ENCODE peak calls at places on chromosomes 5 and 9, in eight cellular contexts. C is CD8-positive, alpha-beta memory T cell; X is H9; D is endothelial cell of umbilical vein; P is H1; T is substantia nigra; I is heart right ventricle; U is astrocyte. H is an unnamed sample.

GRCh38 chr5:69050214-69050613 is 43.6 kb upstream of the SLC30A5 start:
- DNase-seq in C (no peak), X (no peak), D (no peak), P (no peak), T (no peak), I (no peak), U (no peak), H (no peak)

GRCh38 chr5:107917983-107918382 is 247.2 kb upstream of the EFNA5 start:
- DNase-seq in C (no peak), X (no peak), D (no peak), P (no peak), T (no peak), I (no peak), U (peak; percentile 3), H (no peak)

GRCh38 chr5:148910686-148911361 is 84.4 kb downstream of the ADRB2 start:
- DNase-seq in C (no peak), X (no peak), D (peak; percentile 63), P (no peak), T (no peak), I (no peak), U (peak; percentile 53), H (no peak)

GRCh38 chr9:727767-728166 is 113.7 kb upstream of the DMRT1 start:
- DNase-seq in C (no peak), X (no peak), D (no peak), P (no peak), T (no peak), I (no peak), U (no peak), H (no peak)

GRCh38 chr5:54756796-54757402 is 228.5 kb downstream of the ESM1 start:
- DNase-seq in C (no peak), X (no peak), D (no peak), P (peak; percentile 8), T (no peak), I (no peak), U (peak; percentile 38), H (no peak)

GRCh38 chr5:132258102-132259060 is 885 bp downstream of the PDLIM4 start:
- DNase-seq in C (no peak), X (peak; percentile 25), D (peak; percentile 68), P (no peak), T (no peak), I (peak; percentile 13), U (peak; percentile 50), H (no peak)

GRCh38 chr9:100534401-100534800 is 43.5 kb upstream of the CAVIN4 start:
- DNase-seq in C (no peak), X (no peak), D (peak; percentile 45), P (no peak), T (no peak), I (no peak), U (no peak), H (no peak)

GRCh38 chr9:137053944-137054931 is at the start of gene ENTPD2:
- DNase-seq in C (peak; percentile 48), X (peak; percentile 71), D (no peak), P (peak; percentile 74), T (no peak), I (no peak), U (no peak), H (no peak)

GRCh38 chr5:100694100-100694499 is 158.9 kb downstream of the FAM174A start:
- DNase-seq in C (no peak), X (no peak), D (no peak), P (no peak), T (no peak), I (no peak), U (no peak), H (no peak)

GRCh38 chr9:12604154-12604825 is 88.9 kb upstream of the TYRP1 start:
- DNase-seq in C (no peak), X (no peak), D (no peak), P (no peak), T (no peak), I (peak; percentile 31), U (peak; percentile 39), H (no peak)

GRCh38 chr9:114372971-114373591 is 14.7 kb downstream of the AKNA start:
- DNase-seq in C (peak; percentile 83), X (no peak), D (no peak), P (no peak), T (no peak), I (peak; percentile 51), U (no peak), H (no peak)

GRCh38 chr5:143019157-143019556 is 249.0 kb downstream of the ARHGAP26 start:
- DNase-seq in C (no peak), X (no peak), D (no peak), P (no peak), T (no peak), I (no peak), U (no peak), H (no peak)

GRCh38 chr9:129863059-129863690 is 27.9 kb downstream of the USP20 start:
- DNase-seq in C (peak; percentile 62), X (peak; percentile 32), D (peak; percentile 26), P (no peak), T (no peak), I (no peak), U (peak; percentile 94), H (no peak)

GRCh38 chr5:172455511-172456061 is 1.3 kb upstream of the SH3PXD2B start:
- DNase-seq in C (no peak), X (peak; percentile 67), D (peak; percentile 67), P (peak; percentile 54), T (no peak), I (no peak), U (peak; percentile 67), H (no peak)

GRCh38 chr5:72600401-72600981 is 93.3 kb upstream of the ZNF366 start:
- DNase-seq in C (no peak), X (no peak), D (peak; percentile 64), P (no peak), T (no peak), I (no peak), U (peak; percentile 88), H (no peak)

GRCh38 chr9:12854218-12854617 is 79.4 kb downstream of the LURAP1L start:
- DNase-seq in C (no peak), X (no peak), D (no peak), P (no peak), T (no peak), I (no peak), U (no peak), H (no peak)

GRCh38 chr9:38176256-38176655 is 107.2 kb upstream of the SHB start:
- DNase-seq in C (no peak), X (no peak), D (peak; percentile 32), P (no peak), T (no peak), I (no peak), U (no peak), H (no peak)

GRCh38 chr5:175840050-175840841 is 31.1 kb upstream of the CPLX2 start:
- DNase-seq in C (no peak), X (no peak), D (no peak), P (no peak), T (no peak), I (no peak), U (peak; percentile 3), H (no peak)

GRCh38 chr5:128083811-128084227 is 253 bp downstream of the SLC12A2 start:
- DNase-seq in C (no peak), X (peak; percentile 65), D (peak; percentile 75), P (peak; percentile 81), T (peak; percentile 19), I (no peak), U (no peak), H (no peak)

GRCh38 chr5:65100846-65101678 is 332.3 kb downstream of the CWC27 start:
- DNase-seq in C (no peak), X (peak; percentile 87), D (peak; percentile 74), P (peak; percentile 78), T (no peak), I (peak; percentile 59), U (peak; percentile 69), H (no peak)

DNA sequence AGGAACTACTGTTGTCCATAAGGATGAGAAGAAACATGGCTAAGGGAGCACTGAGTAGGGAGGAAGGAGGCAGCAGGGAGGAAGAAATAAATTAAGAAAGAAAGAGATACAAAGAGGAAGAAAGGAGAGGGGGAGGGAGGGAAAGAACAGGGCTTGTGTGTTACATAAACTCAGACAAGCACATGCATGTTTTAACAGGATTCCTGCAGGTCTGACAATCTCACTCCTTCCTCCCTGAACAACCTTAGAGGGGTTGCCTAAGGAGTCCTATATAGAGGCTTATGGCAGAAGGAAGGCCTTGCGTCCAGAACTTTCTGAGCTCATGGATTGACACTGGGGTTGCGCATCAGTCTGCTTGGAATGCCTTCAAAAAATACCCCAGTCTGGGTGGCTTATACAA is 4.2 kb upstream of the KCNIP1 start:
- DNase-seq in C (no peak), X (no peak), D (no peak), P (no peak), T (no peak), I (no peak), U (no peak), H (no peak)
- H3K27ac ChIP-seq in C (no peak overlapping the region), X (no peak overlapping the region), D (no peak overlapping the region), P (no peak overlapping the region), T (no peak overlapping the region), I (no peak overlapping the region), U (no peak overlapping the region), H (no peak overlapping the region)

DNA sequence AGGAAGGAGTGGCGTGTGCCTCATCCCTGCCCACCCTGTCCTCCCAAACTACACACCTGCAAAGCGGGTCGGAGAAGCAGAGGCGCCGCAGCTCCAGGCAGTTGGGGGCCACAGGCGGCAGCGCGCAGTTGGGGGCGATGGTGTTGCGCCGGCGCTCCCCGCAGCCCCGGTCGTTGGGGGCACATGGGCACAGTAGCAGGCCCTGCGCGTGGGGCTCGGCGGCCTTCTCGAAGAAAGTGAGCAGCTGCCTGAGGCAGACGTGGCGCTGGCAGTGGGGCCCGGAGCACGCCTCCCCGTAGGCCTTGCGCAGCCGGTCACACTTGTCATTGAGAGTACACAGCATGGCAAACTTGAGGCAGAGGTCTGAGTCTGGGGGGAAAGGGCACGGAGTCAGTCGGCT is 16.8 kb downstream of the GFRA3 start:
- DNase-seq in C (no peak), X (no peak), D (no peak), P (no peak), T (no peak), I (no peak), U (no peak), H (no peak)
- H3K27ac ChIP-seq in C (no peak overlapping the region), X (no peak overlapping the region), D (no peak overlapping the region), P (no peak overlapping the region), T (no peak overlapping the region), I (no peak overlapping the region), U (no peak overlapping the region), H (no peak overlapping the region)

DNA sequence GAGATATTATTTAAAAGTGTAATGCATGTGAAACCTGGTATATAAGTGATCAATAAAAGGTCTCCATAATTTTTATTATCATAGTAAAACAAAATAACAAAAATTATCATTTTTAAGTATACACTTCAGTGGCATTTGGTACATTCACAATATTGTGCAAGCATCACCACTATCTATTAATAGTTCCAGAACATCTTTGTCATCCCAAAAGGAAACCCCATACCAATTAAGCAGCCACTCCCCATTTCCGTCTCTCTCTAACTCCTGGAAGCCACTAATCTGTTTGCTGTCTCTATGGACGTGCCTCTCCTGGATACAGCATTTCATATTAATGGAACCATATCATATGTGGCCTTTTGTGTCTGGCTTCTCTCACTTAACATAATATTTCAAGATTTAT is 7.6 kb downstream of the OLFML2A start:
- DNase-seq in C (no peak), X (no peak), D (no peak), P (no peak), T (no peak), I (no peak), U (no peak), H (no peak)
- H3K27ac ChIP-seq in C (no peak overlapping the region), X (no peak overlapping the region), D (no peak overlapping the region), P (no peak overlapping the region), T (no peak overlapping the region), I (peak overlapping the region; percentile 48), U (no peak overlapping the region), H (no peak overlapping the region)

DNA sequence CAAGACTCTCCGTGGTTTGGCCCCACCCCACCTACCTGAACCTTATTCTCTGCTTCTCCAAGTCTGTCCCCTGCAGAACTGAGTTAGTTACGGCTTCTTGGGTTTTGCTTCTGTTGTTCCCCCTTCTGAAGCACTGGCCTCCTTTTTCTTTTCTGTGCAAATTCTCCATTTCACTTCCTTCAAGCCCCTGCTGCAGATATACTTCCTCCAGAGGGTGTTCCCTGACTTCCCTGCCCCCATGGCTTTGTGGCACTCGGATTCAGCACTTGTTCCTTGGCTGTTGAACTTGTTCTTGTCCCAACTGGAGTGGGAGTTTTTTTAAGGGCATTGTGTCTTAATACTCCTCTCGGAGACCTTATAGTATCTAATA is 2.0 kb downstream of the ZBTB34 start:
- DNase-seq in C (no peak), X (no peak), D (no peak), P (no peak), T (no peak), I (no peak), U (no peak), H (no peak)
- H3K27ac ChIP-seq in C (peak overlapping the region; percentile 28), X (no peak overlapping the region), D (no peak overlapping the region), P (no peak overlapping the region), T (peak overlapping the region; percentile 8), I (peak overlapping the region; percentile 88), U (no peak overlapping the region), H (peak overlapping the region; percentile 64)

H was measured in caudate nucleus.